ENCODE peak calls at places on chromosome 3, in eight cellular contexts. One of them, this sample, is unnamed.

GRCh38 chr3:40242638-40243037 is 66.9 kb upstream of the EIF1B start:
- DNase-seq in islet precursor cell: no peak
- DNase-seq in skeletal muscle cell: no peak
- DNase-seq in testis: no peak
- DNase-seq in naive thymus-derived CD8-positive, alpha-beta T cell: no peak
- DNase-seq in activated B cell treated with CpG ODN at 0.5 μM for 24 hours: no peak
- DNase-seq in HCEC 1CT: no peak
- DNase-seq in DND-41: no peak
- DNase-seq in this sample: no peak

GRCh38 chr3:16818194-16818593 is 66.6 kb upstream of the PLCL2 start:
- DNase-seq in islet precursor cell: no peak
- DNase-seq in skeletal muscle cell: no peak
- DNase-seq in testis: no peak
- DNase-seq in naive thymus-derived CD8-positive, alpha-beta T cell: no peak
- DNase-seq in activated B cell treated with CpG ODN at 0.5 μM for 24 hours: no peak
- DNase-seq in HCEC 1CT: no peak
- DNase-seq in DND-41: no peak
- DNase-seq in this sample: no peak

GRCh38 chr3:40309925-40310635 is 573 bp downstream of the EIF1B start:
- DNase-seq in islet precursor cell: no peak
- DNase-seq in skeletal muscle cell: no peak
- DNase-seq in testis: peak; percentile 61
- DNase-seq in naive thymus-derived CD8-positive, alpha-beta T cell: peak; percentile 26
- DNase-seq in activated B cell treated with CpG ODN at 0.5 μM for 24 hours: peak; percentile 62
- DNase-seq in HCEC 1CT: peak; percentile 31
- DNase-seq in DND-41: peak; percentile 41
- DNase-seq in this sample: peak; percentile 81

GRCh38 chr3:179473565-179473964 is 22.3 kb upstream of the GNB4 start:
- DNase-seq in islet precursor cell: no peak
- DNase-seq in skeletal muscle cell: no peak
- DNase-seq in testis: no peak
- DNase-seq in naive thymus-derived CD8-positive, alpha-beta T cell: no peak
- DNase-seq in activated B cell treated with CpG ODN at 0.5 μM for 24 hours: no peak
- DNase-seq in HCEC 1CT: no peak
- DNase-seq in DND-41: no peak
- DNase-seq in this sample: no peak

GRCh38 chr3:195015021-195015420 is 255.9 kb downstream of the XXYLT1 start:
- DNase-seq in islet precursor cell: peak; percentile 56
- DNase-seq in skeletal muscle cell: no peak
- DNase-seq in testis: no peak
- DNase-seq in naive thymus-derived CD8-positive, alpha-beta T cell: no peak
- DNase-seq in activated B cell treated with CpG ODN at 0.5 μM for 24 hours: no peak
- DNase-seq in HCEC 1CT: no peak
- DNase-seq in DND-41: peak; percentile 31
- DNase-seq in this sample: no peak

GRCh38 chr3:113002676-113003075 is 11.9 kb downstream of the GTPBP8 start:
- DNase-seq in islet precursor cell: no peak
- DNase-seq in skeletal muscle cell: no peak
- DNase-seq in testis: no peak
- DNase-seq in naive thymus-derived CD8-positive, alpha-beta T cell: no peak
- DNase-seq in activated B cell treated with CpG ODN at 0.5 μM for 24 hours: no peak
- DNase-seq in HCEC 1CT: no peak
- DNase-seq in DND-41: no peak
- DNase-seq in this sample: no peak

GRCh38 chr3:42376397-42376798 is 34.0 kb downstream of the LYZL4 start:
- DNase-seq in islet precursor cell: no peak
- DNase-seq in skeletal muscle cell: peak; percentile 81
- DNase-seq in testis: no peak
- DNase-seq in naive thymus-derived CD8-positive, alpha-beta T cell: no peak
- DNase-seq in activated B cell treated with CpG ODN at 0.5 μM for 24 hours: no peak
- DNase-seq in HCEC 1CT: peak; percentile 88
- DNase-seq in DND-41: no peak
- DNase-seq in this sample: peak; percentile 52

GRCh38 chr3:161150001-161150525 is 44.9 kb upstream of the B3GALNT1 start:
- DNase-seq in islet precursor cell: no peak
- DNase-seq in skeletal muscle cell: no peak
- DNase-seq in testis: no peak
- DNase-seq in naive thymus-derived CD8-positive, alpha-beta T cell: no peak
- DNase-seq in activated B cell treated with CpG ODN at 0.5 μM for 24 hours: no peak
- DNase-seq in HCEC 1CT: no peak
- DNase-seq in DND-41: no peak
- DNase-seq in this sample: no peak

GRCh38 chr3:45008117-45008516 is 18.0 kb upstream of the CLEC3B start:
- DNase-seq in islet precursor cell: no peak
- DNase-seq in skeletal muscle cell: peak; percentile 52
- DNase-seq in testis: no peak
- DNase-seq in naive thymus-derived CD8-positive, alpha-beta T cell: no peak
- DNase-seq in activated B cell treated with CpG ODN at 0.5 μM for 24 hours: no peak
- DNase-seq in HCEC 1CT: peak; percentile 71
- DNase-seq in DND-41: no peak
- DNase-seq in this sample: no peak

GRCh38 chr3:152417181-152417580 is 148.5 kb downstream of the MBNL1 start:
- DNase-seq in islet precursor cell: no peak
- DNase-seq in skeletal muscle cell: no peak
- DNase-seq in testis: no peak
- DNase-seq in naive thymus-derived CD8-positive, alpha-beta T cell: no peak
- DNase-seq in activated B cell treated with CpG ODN at 0.5 μM for 24 hours: no peak
- DNase-seq in HCEC 1CT: peak; percentile 24
- DNase-seq in DND-41: no peak
- DNase-seq in this sample: no peak

GRCh38 chr3:35305406-35305805 is 333.9 kb upstream of the ARPP21 start:
- DNase-seq in islet precursor cell: no peak
- DNase-seq in skeletal muscle cell: no peak
- DNase-seq in testis: no peak
- DNase-seq in naive thymus-derived CD8-positive, alpha-beta T cell: no peak
- DNase-seq in activated B cell treated with CpG ODN at 0.5 μM for 24 hours: no peak
- DNase-seq in HCEC 1CT: no peak
- DNase-seq in DND-41: no peak
- DNase-seq in this sample: no peak

GRCh38 chr3:142890592-142890991 is 1.7 kb upstream of the PCOLCE2 start:
- DNase-seq in islet precursor cell: no peak
- DNase-seq in skeletal muscle cell: no peak
- DNase-seq in testis: no peak
- DNase-seq in naive thymus-derived CD8-positive, alpha-beta T cell: no peak
- DNase-seq in activated B cell treated with CpG ODN at 0.5 μM for 24 hours: no peak
- DNase-seq in HCEC 1CT: no peak
- DNase-seq in DND-41: no peak
- DNase-seq in this sample: no peak

GRCh38 chr3:122314467-122314866 is 10.6 kb upstream of the CSTA start:
- DNase-seq in islet precursor cell: no peak
- DNase-seq in skeletal muscle cell: no peak
- DNase-seq in testis: no peak
- DNase-seq in naive thymus-derived CD8-positive, alpha-beta T cell: no peak
- DNase-seq in activated B cell treated with CpG ODN at 0.5 μM for 24 hours: no peak
- DNase-seq in HCEC 1CT: peak; percentile 18
- DNase-seq in DND-41: no peak
- DNase-seq in this sample: no peak

GRCh38 chr3:69505770-69506407 is 120.0 kb upstream of the FRMD4B start:
- DNase-seq in islet precursor cell: no peak
- DNase-seq in skeletal muscle cell: no peak
- DNase-seq in testis: no peak
- DNase-seq in naive thymus-derived CD8-positive, alpha-beta T cell: no peak
- DNase-seq in activated B cell treated with CpG ODN at 0.5 μM for 24 hours: no peak
- DNase-seq in HCEC 1CT: no peak
- DNase-seq in DND-41: no peak
- DNase-seq in this sample: peak; percentile 19

GRCh38 chr3:162398554-162398953 is 901.9 kb downstream of the OTOL1 start:
- DNase-seq in islet precursor cell: no peak
- DNase-seq in skeletal muscle cell: no peak
- DNase-seq in testis: no peak
- DNase-seq in naive thymus-derived CD8-positive, alpha-beta T cell: no peak
- DNase-seq in activated B cell treated with CpG ODN at 0.5 μM for 24 hours: no peak
- DNase-seq in HCEC 1CT: no peak
- DNase-seq in DND-41: no peak
- DNase-seq in this sample: no peak

GRCh38 chr3:12796171-12797123 is at the start of gene CAND2:
- DNase-seq in islet precursor cell: peak; percentile 70
- DNase-seq in skeletal muscle cell: no peak
- DNase-seq in testis: peak; percentile 84
- DNase-seq in naive thymus-derived CD8-positive, alpha-beta T cell: peak; percentile 51
- DNase-seq in activated B cell treated with CpG ODN at 0.5 μM for 24 hours: peak; percentile 46
- DNase-seq in HCEC 1CT: no peak
- DNase-seq in DND-41: peak; percentile 62
- DNase-seq in this sample: peak; percentile 62

GRCh38 chr3:127750226-127751031 is 71.9 kb downstream of the MGLL start:
- DNase-seq in islet precursor cell: no peak
- DNase-seq in skeletal muscle cell: peak; percentile 68
- DNase-seq in testis: no peak
- DNase-seq in naive thymus-derived CD8-positive, alpha-beta T cell: no peak
- DNase-seq in activated B cell treated with CpG ODN at 0.5 μM for 24 hours: peak; percentile 36
- DNase-seq in HCEC 1CT: peak; percentile 92
- DNase-seq in DND-41: no peak
- DNase-seq in this sample: no peak

GRCh38 chr3:94405258-94406035 is 342.6 kb downstream of the NSUN3 start:
- DNase-seq in islet precursor cell: no peak
- DNase-seq in skeletal muscle cell: no peak
- DNase-seq in testis: no peak
- DNase-seq in naive thymus-derived CD8-positive, alpha-beta T cell: no peak
- DNase-seq in activated B cell treated with CpG ODN at 0.5 μM for 24 hours: no peak
- DNase-seq in HCEC 1CT: peak; percentile 17
- DNase-seq in DND-41: no peak
- DNase-seq in this sample: no peak

GRCh38 chr3:180870008-180870733 is 42.3 kb upstream of the FXR1 start:
- DNase-seq in islet precursor cell: peak; percentile 73
- DNase-seq in skeletal muscle cell: no peak
- DNase-seq in testis: peak; percentile 67
- DNase-seq in naive thymus-derived CD8-positive, alpha-beta T cell: no peak
- DNase-seq in activated B cell treated with CpG ODN at 0.5 μM for 24 hours: no peak
- DNase-seq in HCEC 1CT: no peak
- DNase-seq in DND-41: no peak
- DNase-seq in this sample: peak; percentile 24

GRCh38 chr3:14278799-14279705 is 100.4 kb downstream of the LSM3 start:
- DNase-seq in islet precursor cell: peak; percentile 93
- DNase-seq in skeletal muscle cell: no peak
- DNase-seq in testis: no peak
- DNase-seq in naive thymus-derived CD8-positive, alpha-beta T cell: no peak
- DNase-seq in activated B cell treated with CpG ODN at 0.5 μM for 24 hours: no peak
- DNase-seq in HCEC 1CT: no peak
- DNase-seq in DND-41: no peak
- DNase-seq in this sample: no peak

GRCh38 chr3:11245827-11246662 is 26.2 kb upstream of the ATG7 start:
- DNase-seq in islet precursor cell: no peak
- DNase-seq in skeletal muscle cell: no peak
- DNase-seq in testis: no peak
- DNase-seq in naive thymus-derived CD8-positive, alpha-beta T cell: no peak
- DNase-seq in activated B cell treated with CpG ODN at 0.5 μM for 24 hours: no peak
- DNase-seq in HCEC 1CT: no peak
- DNase-seq in DND-41: no peak
- DNase-seq in this sample: no peak

GRCh38 chr3:17140670-17141505 is 256.1 kb downstream of the PLCL2 start:
- DNase-seq in islet precursor cell: no peak
- DNase-seq in skeletal muscle cell: no peak
- DNase-seq in testis: peak; percentile 15
- DNase-seq in naive thymus-derived CD8-positive, alpha-beta T cell: no peak
- DNase-seq in activated B cell treated with CpG ODN at 0.5 μM for 24 hours: no peak
- DNase-seq in HCEC 1CT: no peak
- DNase-seq in DND-41: no peak
- DNase-seq in this sample: peak; percentile 83

GRCh38 chr3:104990758-104991157 is 376.0 kb upstream of the ALCAM start:
- DNase-seq in islet precursor cell: no peak
- DNase-seq in skeletal muscle cell: no peak
- DNase-seq in testis: no peak
- DNase-seq in naive thymus-derived CD8-positive, alpha-beta T cell: no peak
- DNase-seq in activated B cell treated with CpG ODN at 0.5 μM for 24 hours: no peak
- DNase-seq in HCEC 1CT: no peak
- DNase-seq in DND-41: no peak
- DNase-seq in this sample: no peak

GRCh38 chr3:53195602-53196574 is 34.9 kb downstream of the PRKCD start:
- DNase-seq in islet precursor cell: peak; percentile 76
- DNase-seq in skeletal muscle cell: no peak
- DNase-seq in testis: peak; percentile 61
- DNase-seq in naive thymus-derived CD8-positive, alpha-beta T cell: peak; percentile 53
- DNase-seq in activated B cell treated with CpG ODN at 0.5 μM for 24 hours: peak; percentile 72
- DNase-seq in HCEC 1CT: no peak
- DNase-seq in DND-41: peak; percentile 51
- DNase-seq in this sample: peak; percentile 63

GRCh38 chr3:107117922-107118576 is 259.2 kb upstream of the CCDC54 start:
- DNase-seq in islet precursor cell: peak; percentile 75
- DNase-seq in skeletal muscle cell: peak; percentile 64
- DNase-seq in testis: peak; percentile 72
- DNase-seq in naive thymus-derived CD8-positive, alpha-beta T cell: no peak
- DNase-seq in activated B cell treated with CpG ODN at 0.5 μM for 24 hours: no peak
- DNase-seq in HCEC 1CT: peak; percentile 64
- DNase-seq in DND-41: peak; percentile 58
- DNase-seq in this sample: peak; percentile 38

GRCh38 chr3:5221701-5222100 is 34.2 kb downstream of the EDEM1 start:
- DNase-seq in islet precursor cell: no peak
- DNase-seq in skeletal muscle cell: no peak
- DNase-seq in testis: no peak
- DNase-seq in naive thymus-derived CD8-positive, alpha-beta T cell: no peak
- DNase-seq in activated B cell treated with CpG ODN at 0.5 μM for 24 hours: no peak
- DNase-seq in HCEC 1CT: no peak
- DNase-seq in DND-41: no peak
- DNase-seq in this sample: no peak

GRCh38 chr3:23845361-23845760 is 39.6 kb downstream of the UBE2E1 start:
- DNase-seq in islet precursor cell: no peak
- DNase-seq in skeletal muscle cell: no peak
- DNase-seq in testis: no peak
- DNase-seq in naive thymus-derived CD8-positive, alpha-beta T cell: no peak
- DNase-seq in activated B cell treated with CpG ODN at 0.5 μM for 24 hours: no peak
- DNase-seq in HCEC 1CT: no peak
- DNase-seq in DND-41: no peak
- DNase-seq in this sample: no peak

GRCh38 chr3:185750015-185750414 is 74.8 kb downstream of the IGF2BP2 start:
- DNase-seq in islet precursor cell: no peak
- DNase-seq in skeletal muscle cell: no peak
- DNase-seq in testis: no peak
- DNase-seq in naive thymus-derived CD8-positive, alpha-beta T cell: no peak
- DNase-seq in activated B cell treated with CpG ODN at 0.5 μM for 24 hours: no peak
- DNase-seq in HCEC 1CT: no peak
- DNase-seq in DND-41: no peak
- DNase-seq in this sample: no peak

GRCh38 chr3:105448338-105448982 is 81.8 kb downstream of the ALCAM start:
- DNase-seq in islet precursor cell: peak; percentile 75
- DNase-seq in skeletal muscle cell: no peak
- DNase-seq in testis: no peak
- DNase-seq in naive thymus-derived CD8-positive, alpha-beta T cell: no peak
- DNase-seq in activated B cell treated with CpG ODN at 0.5 μM for 24 hours: no peak
- DNase-seq in HCEC 1CT: no peak
- DNase-seq in DND-41: peak; percentile 8
- DNase-seq in this sample: no peak

GRCh38 chr3:30400924-30401323 is 205.5 kb upstream of the TGFBR2 start:
- DNase-seq in islet precursor cell: no peak
- DNase-seq in skeletal muscle cell: no peak
- DNase-seq in testis: no peak
- DNase-seq in naive thymus-derived CD8-positive, alpha-beta T cell: no peak
- DNase-seq in activated B cell treated with CpG ODN at 0.5 μM for 24 hours: no peak
- DNase-seq in HCEC 1CT: no peak
- DNase-seq in DND-41: no peak
- DNase-seq in this sample: no peak

GRCh38 chr3:120726784-120727183 is 15.5 kb downstream of the RABL3 start:
- DNase-seq in islet precursor cell: no peak
- DNase-seq in skeletal muscle cell: no peak
- DNase-seq in testis: no peak
- DNase-seq in naive thymus-derived CD8-positive, alpha-beta T cell: no peak
- DNase-seq in activated B cell treated with CpG ODN at 0.5 μM for 24 hours: no peak
- DNase-seq in HCEC 1CT: peak; percentile 35
- DNase-seq in DND-41: no peak
- DNase-seq in this sample: no peak

GRCh38 chr3:176521531-176522175 is 675.6 kb downstream of the TBL1XR1 start:
- DNase-seq in islet precursor cell: no peak
- DNase-seq in skeletal muscle cell: peak; percentile 32
- DNase-seq in testis: no peak
- DNase-seq in naive thymus-derived CD8-positive, alpha-beta T cell: no peak
- DNase-seq in activated B cell treated with CpG ODN at 0.5 μM for 24 hours: no peak
- DNase-seq in HCEC 1CT: peak; percentile 78
- DNase-seq in DND-41: no peak
- DNase-seq in this sample: no peak